ENCODE peak calls at places on chromosomes 11 and 22, in six cellular contexts. B is GM23248; T is tibial nerve; U is CD8-positive, alpha-beta memory T cell; M is brain microvascular endothelial cell; J is psoas muscle. K is an unnamed sample.
A peak's percentile ranks its signal among the peaks of the same experiment; 100 is the strongest.

GRCh38 chr11:70016666-70017347 is 61.3 kb upstream of the ANO1 start:
- DNase-seq in T (no peak), J (no peak), U (no peak), B (peak; percentile 76), M (peak; percentile 36), K (peak; percentile 43)

GRCh38 chr11:33773399-33774355 is 643 bp downstream of the FBXO3 start:
- DNase-seq in U (peak; percentile 77), M (no peak), T (no peak), J (peak; percentile 23), B (peak; percentile 58), K (no peak)

GRCh38 chr11:130211781-130212401 is 52.3 kb downstream of the ST14 start:
- DNase-seq in M (no peak), J (no peak), U (no peak), B (no peak), T (no peak), K (no peak)

GRCh38 chr11:111913031-111913861 is 712 bp downstream of the HSPB2 start:
- DNase-seq in T (peak; percentile 41), J (no peak), M (no peak), U (no peak), B (peak; percentile 53), K (no peak)

GRCh38 chr11:82686211-82686610 is 47.5 kb downstream of the FAM181B start:
- DNase-seq in B (no peak), J (no peak), U (no peak), M (no peak), T (no peak), K (no peak)

GRCh38 chr11:63660972-63661371 is 10.2 kb downstream of the ATL3 start:
- DNase-seq in B (no peak), J (no peak), T (no peak), U (no peak), M (no peak), K (no peak)

GRCh38 chr22:35375031-35375430 is 5.9 kb upstream of the HMOX1 start:
- DNase-seq in U (no peak), M (no peak), B (peak; percentile 77), T (no peak), J (no peak), K (no peak)

GRCh38 chr11:115724709-115725108 is 220.5 kb upstream of the CADM1 start:
- DNase-seq in J (no peak), M (no peak), U (no peak), B (peak; percentile 5), T (no peak), K (no peak)

GRCh38 chr11:35677904-35678303 is 15.3 kb downstream of the TRIM44 start:
- DNase-seq in J (no peak), M (no peak), B (no peak), U (no peak), T (no peak), K (no peak)

GRCh38 chr11:95736268-95737208 is 53.0 kb downstream of the FAM76B start:
- DNase-seq in B (no peak), T (no peak), M (no peak), J (no peak), U (no peak), K (no peak)

GRCh38 chr22:47043835-47044721 is 281.6 kb downstream of the TBC1D22A start:
- DNase-seq in U (no peak), B (peak; percentile 42), J (no peak), T (no peak), M (no peak), K (peak; percentile 29)

GRCh38 chr11:69442807-69443137 is 38.7 kb upstream of the LINC01488 start:
- DNase-seq in B (peak; percentile 88), M (no peak), J (no peak), U (peak; percentile 38), T (no peak), K (no peak)

GRCh38 chr11:1130276-1131032 is 27.3 kb upstream of the MUC5AC start:
- DNase-seq in U (no peak), B (no peak), M (no peak), T (no peak), J (no peak), K (no peak)
- H3K27me3 ChIP-seq in U (no peaks in the 10 kb centered on the region), B (no peaks in the 10 kb centered on the region), M (no peaks in the 10 kb centered on the region), T (peaks cover 6% of the 10 kb centered on the region), J (peaks cover 35% of the 10 kb centered on the region), K (peaks cover 28% of the 10 kb centered on the region)

DNA sequence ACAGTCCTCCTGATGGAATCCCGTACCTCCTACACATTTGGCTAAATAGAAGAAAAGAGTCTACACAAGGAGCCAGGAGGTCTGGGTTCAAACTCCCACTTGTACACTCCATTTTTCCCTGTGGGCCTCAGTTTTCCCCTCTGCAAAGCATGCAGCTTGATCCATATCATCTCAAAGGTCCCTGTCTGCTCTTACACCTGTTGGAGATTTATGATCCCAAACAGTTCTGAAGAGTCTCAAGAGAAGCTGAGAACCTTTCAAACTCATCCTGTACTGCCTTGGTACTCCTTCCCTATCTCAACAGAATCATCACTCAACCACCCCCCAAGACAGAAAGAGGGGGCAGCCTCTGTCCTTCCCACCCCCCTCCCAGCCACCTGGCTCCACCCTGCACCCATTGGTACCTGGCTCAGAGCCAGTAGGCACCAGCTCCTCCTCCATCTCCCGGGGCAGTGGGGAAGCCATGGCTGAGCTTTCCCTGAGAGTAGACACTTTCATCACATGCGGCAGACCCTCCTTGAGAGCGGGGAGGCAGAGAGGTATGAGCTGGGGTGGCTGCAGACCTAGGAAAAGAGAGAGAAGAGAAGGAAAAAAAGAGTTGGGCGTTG is 3.3 kb downstream of the TNKS1BP1 start:
- DNase-seq in J (no peak), U (no peak), B (no peak), M (no peak), T (no peak), K (no peak)
- H3K4me3 ChIP-seq in J (peak overlapping the region; percentile 81), U (no peak overlapping the region), B (peak overlapping the region; percentile 89), M (peak overlapping the region; percentile 50), T (peak overlapping the region; percentile 91), K (peak overlapping the region; percentile 40)

GRCh38 chr22:37481347-37481907 is 4.8 kb downstream of the MFNG start:
- DNase-seq in U (no peak), B (no peak), J (no peak), T (no peak), M (no peak), K (no peak)
- H3K36me3 ChIP-seq in U (peaks cover 40% of the 10 kb centered on the region), B (no peaks in the 10 kb centered on the region), J (no peaks in the 10 kb centered on the region), T (no peaks in the 10 kb centered on the region), M (no peaks in the 10 kb centered on the region), K (no peaks in the 10 kb centered on the region)

GRCh38 chr11:19714387-19715363 is 2.0 kb downstream of the NAV2 start:
- DNase-seq in M (peak; percentile 51), T (peak; percentile 33), B (peak; percentile 78), U (no peak), J (peak; percentile 55), K (no peak)

GRCh38 chr11:19712281-19713220 is at the start of gene NAV2:
- DNase-seq in B (peak; percentile 98), U (peak; percentile 80), T (peak; percentile 86), J (peak; percentile 93), M (peak; percentile 82), K (no peak)

GRCh38 chr11:19713221-19714092 is 820 bp downstream of the NAV2 start:
- DNase-seq in J (peak; percentile 25), B (peak; percentile 42), U (peak; percentile 50), T (no peak), M (peak; percentile 4), K (no peak)

GRCh38 chr11:19714093-19714386 is 1.4 kb downstream of the NAV2 start:
- DNase-seq in U (no peak), M (peak; percentile 7), T (no peak), J (no peak), B (peak; percentile 61), K (no peak)

GRCh38 chr11:19711911-19712280 is 741 bp upstream of the NAV2 start:
- DNase-seq in M (no peak), T (no peak), J (no peak), U (no peak), B (peak; percentile 62), K (no peak)
- H3K27me3 ChIP-seq in M (no peaks in the 10 kb centered on the region), T (peaks cover 13% of the 10 kb centered on the region), J (peaks cover 24% of the 10 kb centered on the region), U (peaks cover 25% of the 10 kb centered on the region), B (no peaks in the 10 kb centered on the region), K (no peaks in the 10 kb centered on the region)

DNA sequence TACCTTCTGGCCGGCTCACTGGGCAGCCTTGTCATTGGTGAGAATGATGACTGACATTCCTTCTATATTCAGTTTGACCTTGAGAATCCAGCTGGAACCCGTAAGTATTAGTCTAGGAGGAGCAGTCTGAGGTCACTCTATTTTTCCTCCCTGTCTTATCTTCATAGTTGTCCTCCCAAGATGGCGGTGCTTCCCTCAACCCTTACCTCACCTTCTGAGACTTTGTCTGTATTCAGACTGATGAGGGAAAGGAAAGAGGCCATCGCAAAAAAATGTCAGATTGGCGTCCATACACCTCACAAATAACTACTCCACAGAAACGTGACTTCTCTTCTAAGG is 6.0 kb downstream of the KREMEN1 start:
- DNase-seq in U (no peak), J (no peak), B (no peak), M (no peak), T (no peak), K (no peak)
- H3K4me3 ChIP-seq in U (no peak overlapping the region), J (peak overlapping the region; percentile 8), B (no peak overlapping the region), M (no peak overlapping the region), T (no peak overlapping the region), K (no peak overlapping the region)